ENCODE peak calls at places on chromosomes 1 and 21, in eight cellular contexts. K is NCI-H1092; U is T follicular helper cell; I is activated naive CD4-positive, alpha-beta T cell treated with anti-CD3 and anti-CD28 coated beads, Interleukin-2, amount 50 U/mL, for 72 hours; C is caudate nucleus; Q is tibial nerve; O is OCI-LY7; P is A172. X is an unnamed sample.
A peak's percentile ranks its signal among the peaks of the same experiment; 100 is the strongest.

GRCh38 chr1:92949937-92950817 is 11.1 kb downstream of the DIPK1A start:
- DNase-seq in K (no peak), U (no peak), I (no peak), C (no peak), Q (no peak), O (peak; percentile 54), P (peak; percentile 66), X (peak; percentile 63)

GRCh38 chr1:201536542-201536941 is 2.4 kb upstream of the NAV1 start:
- DNase-seq in K (no peak), U (no peak), I (no peak), C (no peak), Q (peak; percentile 53), O (no peak), P (peak; percentile 90), X (peak; percentile 95)

GRCh38 chr1:30034627-30035521 is 688.5 kb downstream of the MATN1 start:
- DNase-seq in K (peak; percentile 29), U (no peak), I (no peak), C (peak; percentile 10), Q (no peak), O (no peak), P (peak; percentile 5), X (no peak)

GRCh38 chr1:15213333-15213732 is 33.7 kb upstream of the FHAD1 start:
- DNase-seq in K (no peak), U (no peak), I (no peak), C (no peak), Q (no peak), O (no peak), P (no peak), X (peak; percentile 67)

GRCh38 chr1:162111572-162111971 is 42.1 kb downstream of the NOS1AP start:
- DNase-seq in K (no peak), U (no peak), I (no peak), C (no peak), Q (no peak), O (no peak), P (no peak), X (no peak)

GRCh38 chr1:211577826-211578639 is 928 bp downstream of the SLC30A1 start:
- DNase-seq in K (peak; percentile 32), U (peak; percentile 63), I (peak; percentile 69), C (peak; percentile 11), Q (peak; percentile 47), O (peak; percentile 79), P (peak; percentile 55), X (peak; percentile 89)

GRCh38 chr1:216464489-216464888 is 41.2 kb upstream of the USH2A start:
- DNase-seq in K (no peak), U (no peak), I (no peak), C (no peak), Q (no peak), O (no peak), P (peak; percentile 91), X (peak; percentile 81)

GRCh38 chr1:98669355-98670296 is 8.1 kb downstream of the SNX7 start:
- DNase-seq in K (no peak), U (no peak), I (no peak), C (no peak), Q (no peak), O (no peak), P (no peak), X (peak; percentile 49)

GRCh38 chr1:111748618-111749337 is 6.9 kb upstream of the DDX20 start:
- DNase-seq in K (no peak), U (no peak), I (no peak), C (no peak), Q (no peak), O (no peak), P (no peak), X (no peak)

GRCh38 chr1:12617901-12618660 is at the start of gene DHRS3:
- DNase-seq in K (peak; percentile 82), U (peak; percentile 56), I (peak; percentile 77), C (peak; percentile 54), Q (peak; percentile 65), O (no peak), P (no peak), X (peak; percentile 86)

GRCh38 chr1:212688338-212689047 is 11.1 kb downstream of the BATF3 start:
- DNase-seq in K (no peak), U (no peak), I (no peak), C (no peak), Q (no peak), O (no peak), P (no peak), X (peak; percentile 74)

GRCh38 chr1:150268342-150268705 is 492 bp downstream of the APH1A start:
- DNase-seq in K (no peak), U (peak; percentile 31), I (no peak), C (no peak), Q (no peak), O (peak; percentile 50), P (peak; percentile 44), X (peak; percentile 58)

GRCh38 chr21:30468912-30469812 is 11.0 kb downstream of the KRTAP19-1 start:
- DNase-seq in K (no peak), U (no peak), I (no peak), C (no peak), Q (no peak), O (no peak), P (no peak), X (no peak)

GRCh38 chr21:43916691-43917514 is 51.9 kb downstream of the AGPAT3 start:
- DNase-seq in K (no peak), U (peak; percentile 59), I (peak; percentile 67), C (no peak), Q (no peak), O (no peak), P (no peak), X (no peak)

GRCh38 chr1:109392788-109393580 is 4.7 kb downstream of the SORT1 start:
- DNase-seq in K (no peak), U (no peak), I (no peak), C (peak; percentile 53), Q (peak; percentile 49), O (no peak), P (no peak), X (peak; percentile 75)

GRCh38 chr1:209416009-209416408 is 167.5 kb upstream of the CAMK1G start:
- DNase-seq in K (no peak), U (no peak), I (no peak), C (no peak), Q (no peak), O (no peak), P (peak; percentile 93), X (no peak)

GRCh38 chr1:2238361-2239055 is 10.4 kb downstream of the SKI start:
- DNase-seq in K (no peak), U (no peak), I (no peak), C (no peak), Q (no peak), O (no peak), P (no peak), X (no peak)

GRCh38 chr1:174274884-174275283 is 115.6 kb downstream of the RABGAP1L start:
- DNase-seq in K (no peak), U (no peak), I (no peak), C (no peak), Q (no peak), O (peak; percentile 40), P (no peak), X (no peak)

GRCh38 chr1:2125375-2126211 is 69.0 kb downstream of the FAAP20 start:
- DNase-seq in K (no peak), U (no peak), I (no peak), C (no peak), Q (no peak), O (no peak), P (no peak), X (no peak)

GRCh38 chr21:28220670-28221069 is 772.0 kb downstream of the LTN1 start:
- DNase-seq in K (no peak), U (no peak), I (no peak), C (no peak), Q (no peak), O (no peak), P (no peak), X (peak; percentile 35)

GRCh38 chr1:40162791-40163441 is 1.7 kb downstream of the RLF start:
- DNase-seq in K (peak; percentile 71), U (no peak), I (no peak), C (no peak), Q (no peak), O (no peak), P (peak; percentile 14), X (peak; percentile 39)

GRCh38 chr1:15953294-15953771 is 22.6 kb downstream of the ZBTB17 start:
- DNase-seq in K (no peak), U (no peak), I (no peak), C (no peak), Q (no peak), O (no peak), P (no peak), X (no peak)

GRCh38 chr1:163273766-163274441 is 47.9 kb upstream of the NUF2 start:
- DNase-seq in K (no peak), U (no peak), I (no peak), C (no peak), Q (no peak), O (no peak), P (no peak), X (peak; percentile 27)

GRCh38 chr1:183588827-183589226 is 1.4 kb downstream of the NCF2 start:
- DNase-seq in K (no peak), U (no peak), I (no peak), C (no peak), Q (no peak), O (peak; percentile 15), P (no peak), X (no peak)

GRCh38 chr1:43492816-43493215 is 37.9 kb upstream of the PTPRF start:
- DNase-seq in K (no peak), U (no peak), I (no peak), C (no peak), Q (no peak), O (no peak), P (no peak), X (peak; percentile 55)

GRCh38 chr1:115713906-115714305 is 54.6 kb downstream of the CASQ2 start:
- DNase-seq in K (no peak), U (no peak), I (no peak), C (no peak), Q (no peak), O (no peak), P (no peak), X (no peak)

GRCh38 chr1:212234431-212235298 is 50.5 kb upstream of the PPP2R5A start:
- DNase-seq in K (no peak), U (no peak), I (no peak), C (no peak), Q (peak; percentile 25), O (no peak), P (peak; percentile 98), X (peak; percentile 92)

GRCh38 chr21:45816794-45817193 is 164.8 kb upstream of the COL6A1 start:
- DNase-seq in K (no peak), U (no peak), I (no peak), C (no peak), Q (no peak), O (no peak), P (no peak), X (no peak)

GRCh38 chr21:35273331-35273730 is 224.2 kb upstream of the RUNX1 start:
- DNase-seq in K (no peak), U (no peak), I (no peak), C (no peak), Q (no peak), O (no peak), P (no peak), X (no peak)

GRCh38 chr1:36151845-36152203 is 2.5 kb upstream of the TRAPPC3 start:
- DNase-seq in K (no peak), U (peak; percentile 50), I (no peak), C (no peak), Q (no peak), O (peak; percentile 61), P (peak; percentile 56), X (peak; percentile 37)

X was measured in adipocyte.